ENCODE peak calls at places on chromosomes 13 and 19, in four cellular contexts. T is astrocyte of the spinal cord, B is astrocyte, N is body of pancreas. H is an unnamed sample.
A peak's percentile ranks its signal among the peaks of the same experiment; 100 is the strongest.

GRCh38 chr13:31267126-31267784 is 67.5 kb downstream of the B3GLCT start:
- DNase-seq in B (peak; percentile 33), T (no peak), N (no peak), H (no peak)

GRCh38 chr19:56905616-56906015 is 65.1 kb upstream of the PEG3 start:
- DNase-seq in N (no peak), T (no peak), B (no peak), H (no peak)

GRCh38 chr13:100209857-100210580 is 121.1 kb downstream of the PCCA start:
- DNase-seq in B (peak; percentile 85), N (no peak), T (peak; percentile 75), H (no peak)

GRCh38 chr13:44573071-44573470 is 3.1 kb downstream of the TSC22D1 start:
- DNase-seq in T (no peak), B (no peak), N (no peak), H (no peak)

GRCh38 chr19:18672044-18672451 is 11.4 kb upstream of the CRTC1 start:
- DNase-seq in N (no peak), B (no peak), T (no peak), H (no peak)

GRCh38 chr19:47230122-47230920 is 678 bp downstream of the BBC3 start:
- DNase-seq in B (peak; percentile 10), T (peak; percentile 36), N (peak; percentile 77), H (peak; percentile 82)

GRCh38 chr19:28555317-28555716 is 657.6 kb downstream of the UQCRFS1 start:
- DNase-seq in T (no peak), B (no peak), N (no peak), H (no peak)

GRCh38 chr19:28318469-28319179 is 894.3 kb downstream of the UQCRFS1 start:
- DNase-seq in T (no peak), B (no peak), N (no peak), H (no peak)

GRCh38 chr19:44553478-44554171 is 24.1 kb upstream of the CEACAM20 start:
- DNase-seq in T (no peak), B (no peak), N (no peak), H (no peak)

GRCh38 chr13:30341815-30342570 is 34.6 kb upstream of the KATNAL1 start:
- DNase-seq in N (peak; percentile 84), T (peak; percentile 94), B (peak; percentile 95), H (peak; percentile 31)

GRCh38 chr19:34577056-34577455 is 95.5 kb downstream of the WTIP start:
- DNase-seq in N (no peak), B (no peak), T (no peak), H (no peak)

GRCh38 chr13:46134961-46135522 is 30.2 kb upstream of the CPB2 start:
- DNase-seq in B (peak; percentile 18), N (peak; percentile 82), T (peak; percentile 27), H (no peak)

GRCh38 chr13:98537740-98538139 is 39.2 kb downstream of the STK24 start:
- DNase-seq in B (no peak), T (no peak), N (no peak), H (no peak)

GRCh38 chr13:46124967-46125933 is 20.4 kb upstream of the CPB2 start:
- DNase-seq in T (no peak), B (no peak), N (no peak), H (no peak)

GRCh38 chr19:32566246-32566830 is 14.7 kb upstream of the PDCD5 start:
- DNase-seq in T (no peak), B (no peak), N (no peak), H (no peak)

GRCh38 chr13:100710176-100710575 is 35.6 kb upstream of the TMTC4 start:
- DNase-seq in B (peak; percentile 12), T (no peak), N (no peak), H (no peak)

GRCh38 chr13:110907951-110908898 is 6.6 kb downstream of the ANKRD10 start:
- DNase-seq in N (peak; percentile 75), B (peak; percentile 82), T (no peak), H (no peak)

GRCh38 chr13:113845055-113845454 is 18.8 kb downstream of the GAS6 start:
- DNase-seq in B (no peak), N (no peak), T (no peak), H (no peak)

GRCh38 chr13:96090240-96091101 is 564 bp downstream of the HS6ST3 start:
- DNase-seq in B (no peak), T (peak; percentile 7), N (peak; percentile 16), H (peak; percentile 50)

GRCh38 chr19:51365211-51366049 is 758 bp downstream of the ETFB start:
- DNase-seq in B (peak; percentile 42), N (peak; percentile 55), T (peak; percentile 42), H (no peak)

GRCh38 chr19:12838893-12839656 is 760 bp downstream of the MAST1 start:
- DNase-seq in N (no peak), T (no peak), B (no peak), H (no peak)
- TF ChIP-seq CTCF in N (no peak), T (no peak), B (no peak), H (no peak)

GRCh38 chr13:47610687-47611086 is 390.4 kb downstream of the SUCLA2 start:
- DNase-seq in T (no peak), N (no peak), B (no peak), H (no peak)

DNA sequence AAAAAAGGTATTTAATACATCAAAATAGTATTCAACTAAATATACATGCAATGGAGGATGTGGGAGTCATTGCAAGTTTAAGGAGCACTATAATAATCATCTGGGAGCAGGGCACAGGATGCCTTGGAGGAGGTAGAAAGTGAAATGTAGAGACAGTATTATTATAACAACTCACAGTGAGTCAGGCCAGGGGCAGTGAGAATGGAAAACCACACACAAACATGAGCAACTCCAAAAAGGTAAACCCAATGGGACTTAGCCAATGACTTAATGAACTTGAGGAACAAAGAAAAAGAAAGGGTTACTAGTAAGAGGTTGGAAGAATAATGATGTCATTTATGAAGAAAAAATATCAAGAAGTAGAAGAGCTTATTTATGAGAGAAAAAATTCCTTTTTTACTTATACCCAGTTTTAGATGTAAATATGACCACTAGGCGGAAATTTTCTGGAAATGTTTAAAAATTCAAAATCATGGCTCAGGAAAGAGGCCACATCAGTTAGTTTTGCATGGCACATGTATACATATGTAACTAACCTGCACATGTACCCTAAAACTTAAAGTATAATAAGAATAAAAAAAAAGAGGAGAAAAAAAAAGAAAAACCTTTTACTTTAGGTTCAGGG is 389.3 kb downstream of the SUCLA2 start:
- DNase-seq in B (peak; percentile 62), N (no peak), T (peak; percentile 83), H (no peak)
- TF ChIP-seq CTCF in B (no peak), N (no peak), T (no peak), H (peak; percentile 52)

GRCh38 chr13:106400282-106400681 is 135.2 kb downstream of the EFNB2 start:
- DNase-seq in N (no peak), B (no peak), T (no peak), H (no peak)
- TF ChIP-seq CTCF in N (no peak), B (no peak), T (no peak), H (no peak)

GRCh38 chr13:24842533-24843278 is 78.7 kb downstream of the RNF17 start:
- DNase-seq in B (no peak), N (no peak), T (no peak), H (no peak)
- TF ChIP-seq CTCF in B (no peak), N (no peak), T (no peak), H (no peak)

GRCh38 chr13:101916108-101916757 is 463.8 kb downstream of the ITGBL1 start:
- DNase-seq in B (no peak), T (peak; percentile 32), N (peak; percentile 30), H (no peak)
- TF ChIP-seq CTCF in B (no peak), T (peak; percentile 57), N (no peak), H (no peak)

DNA sequence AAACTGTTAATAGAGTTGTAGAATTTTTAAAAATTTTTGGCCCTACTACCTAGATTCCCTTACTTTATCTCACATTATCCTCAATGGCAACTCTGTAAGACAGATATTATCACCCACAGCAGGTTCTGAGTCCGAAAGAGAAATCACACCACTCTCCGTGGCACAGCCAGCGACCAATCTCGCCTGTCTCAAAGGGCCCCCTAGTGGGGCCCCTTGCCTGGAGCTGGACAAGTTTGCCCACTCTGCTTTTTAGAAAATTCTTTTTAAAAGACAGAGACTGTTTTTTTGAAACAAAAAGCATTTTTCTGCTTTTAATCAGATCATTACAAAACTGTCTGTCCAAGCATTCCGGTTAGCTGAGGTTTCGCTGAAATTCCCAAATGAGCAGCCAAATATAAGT is 21.7 kb downstream of the PHF11 start:
- DNase-seq in B (no peak), N (no peak), T (no peak), H (no peak)
- TF ChIP-seq CTCF in B (peak; percentile 44), N (no peak), T (peak; percentile 57), H (no peak)

DNA sequence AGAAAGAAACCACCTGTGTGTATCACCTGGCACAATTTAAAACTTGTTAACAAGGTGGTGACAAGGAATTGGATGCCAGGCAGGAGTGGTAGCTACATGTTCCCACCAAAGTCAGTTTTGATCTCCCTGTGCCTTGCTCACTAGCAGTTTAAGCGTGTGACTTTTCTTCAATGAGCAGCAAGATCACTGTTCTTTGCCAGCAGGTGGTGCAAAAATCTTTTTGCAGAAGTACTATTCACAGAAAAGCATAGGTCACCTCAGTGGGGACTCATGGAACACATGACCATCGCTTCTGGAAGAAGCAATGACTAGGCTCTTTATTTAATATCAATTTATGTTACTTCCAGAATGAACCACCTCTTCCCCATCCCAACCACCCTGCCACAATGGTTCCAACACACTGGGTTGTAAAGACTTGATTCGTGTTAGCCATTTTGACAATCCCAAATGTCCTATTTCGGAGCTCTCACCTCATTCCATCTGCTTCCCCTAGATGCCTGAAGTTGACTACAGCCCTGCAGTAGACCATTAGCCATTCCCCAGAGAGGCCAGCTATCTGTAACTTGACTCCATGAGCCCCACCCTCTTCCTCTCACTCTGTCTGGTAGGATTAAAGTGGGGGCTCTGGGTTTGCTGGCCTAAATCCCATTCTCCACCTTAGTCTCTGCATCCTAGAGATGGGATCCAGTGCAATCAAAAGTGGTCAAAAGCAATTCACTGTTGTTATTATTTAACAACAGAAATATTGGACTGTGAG is 59.1 kb upstream of the TNFRSF19 start:
- DNase-seq in B (peak; percentile 65), N (no peak), T (peak; percentile 56), H (no peak)
- TF ChIP-seq CTCF in B (peak; percentile 28), N (peak; percentile 21), T (peak; percentile 37), H (no peak)

GRCh38 chr19:4140237-4140711 is 13.2 kb upstream of the CREB3L3 start:
- DNase-seq in N (peak; percentile 44), B (peak; percentile 34), T (peak; percentile 59), H (no peak)
- TF ChIP-seq CTCF in N (peak; percentile 67), B (peak; percentile 57), T (peak; percentile 74), H (peak; percentile 46)